ENCODE peak calls at places on chromosome 2, in ten cellular contexts. K is GM23338, Z is DND-41, X is hepatocyte, W is GM23248, O is A549, G is K562, Q is IMR-90, Y is HepG2, M is fibroblast of lung. P is an unnamed sample.

GRCh38 chr2:13046557-13047165 is 329.9 kb downstream of the TRIB2 start:
- DNase-seq in K (peak), Z (no peak), X (no peak), W (peak), O (no peak), G (peak), Q (peak), Y (peak), M (peak), P (peak)

GRCh38 chr2:161136696-161137324 is 23.4 kb upstream of the TANK start:
- DNase-seq in K (no peak), Z (no peak), X (no peak), W (no peak), O (no peak), G (peak), Q (peak), Y (no peak), M (peak), P (peak)

GRCh38 chr2:235749121-235749780 is 255.4 kb downstream of the AGAP1 start:
- DNase-seq in K (no peak), Z (no peak), X (peak), W (peak), O (no peak), G (no peak), Q (peak), Y (no peak), M (peak), P (no peak)

GRCh38 chr2:181289698-181290097 is 167.5 kb upstream of the ITGA4 start:
- DNase-seq in K (no peak), Z (no peak), X (no peak), W (no peak), O (no peak), G (no peak), Q (no peak), Y (no peak), M (no peak), P (no peak)

GRCh38 chr2:209566250-209566649 is 142.4 kb downstream of the MAP2 start:
- DNase-seq in K (no peak), Z (no peak), X (no peak), W (no peak), O (no peak), G (no peak), Q (no peak), Y (no peak), M (no peak), P (no peak)

GRCh38 chr2:11118761-11119160 is 36.5 kb upstream of the SLC66A3 start:
- DNase-seq in K (no peak), Z (no peak), X (no peak), W (peak), O (no peak), G (no peak), Q (peak), Y (no peak), M (no peak), P (no peak)

GRCh38 chr2:195706161-195706900 is 49.3 kb downstream of the SLC39A10 start:
- DNase-seq in K (peak), Z (no peak), X (no peak), W (peak), O (no peak), G (no peak), Q (peak), Y (no peak), M (peak), P (no peak)

GRCh38 chr2:236047886-236048540 is 120.2 kb downstream of the GBX2 start:
- DNase-seq in K (no peak), Z (no peak), X (peak), W (no peak), O (no peak), G (no peak), Q (no peak), Y (peak), M (no peak), P (no peak)

GRCh38 chr2:207847807-207848544 is 78.3 kb upstream of the FZD5 start:
- DNase-seq in K (peak), Z (peak), X (peak), W (peak), O (no peak), G (no peak), Q (peak), Y (peak), M (peak), P (no peak)

GRCh38 chr2:84486436-84487115 is 27.5 kb upstream of the SUCLG1 start:
- DNase-seq in K (no peak), Z (no peak), X (peak), W (peak), O (no peak), G (no peak), Q (peak), Y (peak), M (peak), P (no peak)
- H3K4me2 ChIP-seq in K (no peak), Z (no peak), X (peak), W (no peak), O (peak), G (no peak), Q (no peak), Y (peak), M (no peak), P (no peak)

GRCh38 chr2:134132487-134132857 is 121.4 kb upstream of the MGAT5 start:
- DNase-seq in K (no peak), Z (no peak), X (no peak), W (no peak), O (no peak), G (peak), Q (no peak), Y (peak), M (no peak), P (no peak)
- H3K4me2 ChIP-seq in K (peak), Z (no peak), X (no peak), W (no peak), O (no peak), G (no peak), Q (no peak), Y (peak), M (no peak), P (no peak)

GRCh38 chr2:68369340-68369734 is 4.3 kb downstream of the PLEK start:
- DNase-seq in K (no peak), Z (no peak), X (no peak), W (no peak), O (no peak), G (no peak), Q (no peak), Y (no peak), M (no peak), P (no peak)
- H3K4me2 ChIP-seq in K (no peak), Z (no peak), X (no peak), W (no peak), O (no peak), G (no peak), Q (no peak), Y (no peak), M (no peak), P (no peak)

GRCh38 chr2:27798476-27798875 is 27.0 kb downstream of the MRPL33 start:
- DNase-seq in K (no peak), Z (no peak), X (no peak), W (no peak), O (no peak), G (no peak), Q (no peak), Y (no peak), M (no peak), P (no peak)

GRCh38 chr2:27795093-27795834 is 23.7 kb downstream of the MRPL33 start:
- DNase-seq in K (no peak), Z (no peak), X (no peak), W (no peak), O (no peak), G (no peak), Q (no peak), Y (peak), M (no peak), P (no peak)

GRCh38 chr2:27798948-27799645 is 27.6 kb downstream of the MRPL33 start:
- DNase-seq in K (peak), Z (no peak), X (peak), W (peak), O (peak), G (peak), Q (peak), Y (peak), M (peak), P (no peak)

GRCh38 chr2:27795868-27796277 is 24.4 kb downstream of the MRPL33 start:
- DNase-seq in K (no peak), Z (no peak), X (no peak), W (peak), O (no peak), G (no peak), Q (no peak), Y (no peak), M (peak), P (no peak)

GRCh38 chr2:27796991-27797752 is 25.7 kb downstream of the MRPL33 start:
- DNase-seq in K (no peak), Z (no peak), X (no peak), W (no peak), O (no peak), G (no peak), Q (no peak), Y (no peak), M (no peak), P (no peak)
- H3K4me2 ChIP-seq in K (no peak), Z (no peak), X (no peak), W (no peak), O (no peak), G (no peak), Q (no peak), Y (no peak), M (no peak), P (no peak)

GRCh38 chr2:40352321-40353099 is 99.4 kb downstream of the SLC8A1 start:
- DNase-seq in K (no peak), Z (no peak), X (no peak), W (peak), O (no peak), G (no peak), Q (peak), Y (no peak), M (peak), P (no peak)
- H3K4me2 ChIP-seq in K (no peak), Z (no peak), X (no peak), W (peak), O (no peak), G (no peak), Q (no peak), Y (no peak), M (no peak), P (no peak)

GRCh38 chr2:237254911-237255578 is 158.9 kb downstream of the COL6A3 start:
- DNase-seq in K (no peak), Z (no peak), X (no peak), W (peak), O (no peak), G (no peak), Q (peak), Y (no peak), M (peak), P (no peak)

GRCh38 chr2:237250599-237250998 is 163.4 kb downstream of the COL6A3 start:
- DNase-seq in K (no peak), Z (no peak), X (no peak), W (no peak), O (no peak), G (no peak), Q (no peak), Y (no peak), M (no peak), P (no peak)

GRCh38 chr2:237251959-237252358 is 162.0 kb downstream of the COL6A3 start:
- DNase-seq in K (no peak), Z (no peak), X (no peak), W (no peak), O (no peak), G (no peak), Q (no peak), Y (no peak), M (no peak), P (no peak)

GRCh38 chr2:237254369-237254861 is 159.5 kb downstream of the COL6A3 start:
- DNase-seq in K (no peak), Z (no peak), X (no peak), W (peak), O (no peak), G (no peak), Q (peak), Y (no peak), M (peak), P (no peak)

GRCh38 chr2:237253046-237253723 is 160.8 kb downstream of the COL6A3 start:
- DNase-seq in K (no peak), Z (no peak), X (no peak), W (peak), O (no peak), G (no peak), Q (no peak), Y (no peak), M (peak), P (no peak)
- H3K4me2 ChIP-seq in K (no peak), Z (no peak), X (no peak), W (peak), O (peak), G (no peak), Q (no peak), Y (no peak), M (no peak), P (no peak)

DNA sequence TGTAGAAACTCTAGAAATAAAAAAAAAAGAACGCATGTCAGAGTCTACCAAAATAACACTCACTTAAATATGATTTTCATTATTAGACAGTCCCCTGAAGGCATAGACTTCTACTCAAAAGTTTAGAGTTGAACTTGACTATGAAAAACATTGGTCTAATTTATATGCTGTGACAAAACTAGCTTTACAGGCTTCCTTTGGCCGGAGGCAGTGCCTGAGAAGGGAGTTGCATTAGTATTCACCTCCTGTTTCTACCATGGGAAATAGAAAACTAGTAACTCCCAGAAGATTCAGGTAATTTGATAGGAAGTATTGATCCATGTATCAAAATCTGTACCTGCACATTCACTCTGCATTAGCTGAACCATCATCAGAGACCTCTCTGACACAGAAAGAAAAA is 163.4 kb upstream of the NOSTRIN start:
- DNase-seq in K (no peak), Z (no peak), X (peak), W (no peak), O (no peak), G (no peak), Q (no peak), Y (no peak), M (no peak), P (no peak)
- H3K4me2 ChIP-seq in K (peak), Z (no peak), X (peak), W (no peak), O (no peak), G (no peak), Q (peak), Y (no peak), M (peak), P (no peak)

DNA sequence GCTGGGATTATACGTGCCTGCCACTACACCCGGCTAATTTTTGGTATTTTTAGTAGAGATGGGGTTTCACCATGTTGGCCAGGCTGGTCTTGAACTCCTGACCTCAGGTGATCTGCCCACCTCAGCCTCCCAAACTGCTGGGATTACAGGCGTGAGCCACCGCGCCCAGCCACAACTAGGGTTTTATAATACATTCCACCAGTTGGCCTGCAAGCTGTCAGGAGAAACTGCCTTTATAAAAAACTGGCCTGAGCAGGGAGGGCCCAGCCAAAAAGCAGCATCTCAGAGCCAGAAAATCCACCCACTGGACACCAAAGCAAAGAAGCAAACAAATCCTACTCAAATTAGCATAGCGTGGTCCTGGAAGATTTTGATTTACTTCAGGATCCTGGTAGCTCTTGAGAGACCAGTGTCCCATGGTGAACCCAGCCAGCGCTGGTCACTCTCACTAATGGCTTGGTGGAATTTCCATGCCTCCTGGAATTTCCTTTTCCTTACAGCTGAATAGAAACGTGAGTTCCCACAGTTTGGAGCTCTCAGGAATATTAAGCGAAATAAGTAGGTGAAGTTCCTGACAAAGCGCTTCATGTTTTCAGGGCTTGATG is 60.0 kb upstream of the PXDN start:
- DNase-seq in K (no peak), Z (no peak), X (no peak), W (no peak), O (no peak), G (no peak), Q (no peak), Y (no peak), M (no peak), P (no peak)
- H3K4me2 ChIP-seq in K (no peak), Z (no peak), X (no peak), W (no peak), O (no peak), G (no peak), Q (no peak), Y (no peak), M (no peak), P (no peak)

P was measured in OCI-LY7.